ENCODE peak calls at places on chromosomes 13 and 19, in ten cellular contexts. One of them, this sample, is unnamed.

GRCh38 chr19:31140717-31141116 is 208.5 kb downstream of the TSHZ3 start:
- DNase-seq in breast epithelium: no peak
- DNase-seq in neural progenitor cell: no peak
- DNase-seq in esophagus squamous epithelium: no peak
- DNase-seq in AG04450: no peak
- DNase-seq in pancreas: no peak
- DNase-seq in upper lobe of right lung: no peak
- DNase-seq in GM23338: no peak
- DNase-seq in transverse colon: no peak
- DNase-seq in tibial artery: no peak
- DNase-seq in this sample: peak

GRCh38 chr13:83184819-83185218 is 697.5 kb downstream of the SLITRK1 start:
- DNase-seq in breast epithelium: no peak
- DNase-seq in neural progenitor cell: no peak
- DNase-seq in esophagus squamous epithelium: no peak
- DNase-seq in AG04450: peak
- DNase-seq in pancreas: no peak
- DNase-seq in upper lobe of right lung: no peak
- DNase-seq in GM23338: no peak
- DNase-seq in transverse colon: no peak
- DNase-seq in tibial artery: no peak
- DNase-seq in this sample: peak

GRCh38 chr13:41740479-41740878 is 220.4 kb downstream of the VWA8 start:
- DNase-seq in breast epithelium: no peak
- DNase-seq in neural progenitor cell: no peak
- DNase-seq in esophagus squamous epithelium: no peak
- DNase-seq in AG04450: no peak
- DNase-seq in pancreas: no peak
- DNase-seq in upper lobe of right lung: no peak
- DNase-seq in GM23338: no peak
- DNase-seq in transverse colon: no peak
- DNase-seq in tibial artery: no peak
- DNase-seq in this sample: no peak

GRCh38 chr19:15298847-15299567 is 33.3 kb downstream of the BRD4 start:
- DNase-seq in breast epithelium: no peak
- DNase-seq in neural progenitor cell: no peak
- DNase-seq in esophagus squamous epithelium: no peak
- DNase-seq in AG04450: no peak
- DNase-seq in pancreas: no peak
- DNase-seq in upper lobe of right lung: peak
- DNase-seq in GM23338: no peak
- DNase-seq in transverse colon: no peak
- DNase-seq in tibial artery: no peak
- DNase-seq in this sample: no peak

GRCh38 chr19:43594710-43595604 is 977 bp downstream of the IRGQ start:
- DNase-seq in breast epithelium: no peak
- DNase-seq in neural progenitor cell: peak
- DNase-seq in esophagus squamous epithelium: no peak
- DNase-seq in AG04450: no peak
- DNase-seq in pancreas: peak
- DNase-seq in upper lobe of right lung: peak
- DNase-seq in GM23338: peak
- DNase-seq in transverse colon: peak
- DNase-seq in tibial artery: no peak
- DNase-seq in this sample: peak

GRCh38 chr13:95624020-95624419 is 20.5 kb downstream of the DZIP1 start:
- DNase-seq in breast epithelium: no peak
- DNase-seq in neural progenitor cell: peak
- DNase-seq in esophagus squamous epithelium: no peak
- DNase-seq in AG04450: no peak
- DNase-seq in pancreas: no peak
- DNase-seq in upper lobe of right lung: no peak
- DNase-seq in GM23338: peak
- DNase-seq in transverse colon: no peak
- DNase-seq in tibial artery: no peak
- DNase-seq in this sample: peak

GRCh38 chr13:97339019-97339988 is 94.7 kb upstream of the RAP2A start:
- DNase-seq in breast epithelium: no peak
- DNase-seq in neural progenitor cell: no peak
- DNase-seq in esophagus squamous epithelium: no peak
- DNase-seq in AG04450: peak
- DNase-seq in pancreas: peak
- DNase-seq in upper lobe of right lung: no peak
- DNase-seq in GM23338: no peak
- DNase-seq in transverse colon: peak
- DNase-seq in tibial artery: peak
- DNase-seq in this sample: peak

GRCh38 chr19:17107546-17108452 is 32.2 kb downstream of the MYO9B start:
- DNase-seq in breast epithelium: peak
- DNase-seq in neural progenitor cell: no peak
- DNase-seq in esophagus squamous epithelium: no peak
- DNase-seq in AG04450: peak
- DNase-seq in pancreas: peak
- DNase-seq in upper lobe of right lung: peak
- DNase-seq in GM23338: no peak
- DNase-seq in transverse colon: peak
- DNase-seq in tibial artery: peak
- DNase-seq in this sample: peak

GRCh38 chr13:33296793-33297425 is 11.4 kb upstream of the STARD13 start:
- DNase-seq in breast epithelium: no peak
- DNase-seq in neural progenitor cell: no peak
- DNase-seq in esophagus squamous epithelium: no peak
- DNase-seq in AG04450: no peak
- DNase-seq in pancreas: no peak
- DNase-seq in upper lobe of right lung: no peak
- DNase-seq in GM23338: no peak
- DNase-seq in transverse colon: no peak
- DNase-seq in tibial artery: no peak
- DNase-seq in this sample: no peak

GRCh38 chr19:58471736-58472135 is 4.4 kb upstream of the ZNF446 start:
- DNase-seq in breast epithelium: no peak
- DNase-seq in neural progenitor cell: no peak
- DNase-seq in esophagus squamous epithelium: no peak
- DNase-seq in AG04450: no peak
- DNase-seq in pancreas: no peak
- DNase-seq in upper lobe of right lung: no peak
- DNase-seq in GM23338: no peak
- DNase-seq in transverse colon: no peak
- DNase-seq in tibial artery: no peak
- DNase-seq in this sample: no peak

GRCh38 chr13:48232420-48233096 is 448 bp upstream of the ITM2B start:
- DNase-seq in breast epithelium: peak
- DNase-seq in neural progenitor cell: peak
- DNase-seq in esophagus squamous epithelium: no peak
- DNase-seq in AG04450: no peak
- DNase-seq in pancreas: no peak
- DNase-seq in upper lobe of right lung: no peak
- DNase-seq in GM23338: peak
- DNase-seq in transverse colon: peak
- DNase-seq in tibial artery: peak
- DNase-seq in this sample: peak

GRCh38 chr19:2867025-2867991 is at the start of gene ZNF556:
- DNase-seq in breast epithelium: no peak
- DNase-seq in neural progenitor cell: no peak
- DNase-seq in esophagus squamous epithelium: no peak
- DNase-seq in AG04450: no peak
- DNase-seq in pancreas: peak
- DNase-seq in upper lobe of right lung: no peak
- DNase-seq in GM23338: peak
- DNase-seq in transverse colon: no peak
- DNase-seq in tibial artery: no peak
- DNase-seq in this sample: no peak

GRCh38 chr19:49861127-49861526 is 6.2 kb downstream of the PNKP start:
- DNase-seq in breast epithelium: no peak
- DNase-seq in neural progenitor cell: no peak
- DNase-seq in esophagus squamous epithelium: no peak
- DNase-seq in AG04450: no peak
- DNase-seq in pancreas: no peak
- DNase-seq in upper lobe of right lung: peak
- DNase-seq in GM23338: peak
- DNase-seq in transverse colon: peak
- DNase-seq in tibial artery: no peak
- DNase-seq in this sample: no peak

GRCh38 chr13:97273341-97273831 is 51.3 kb downstream of the MBNL2 start:
- DNase-seq in breast epithelium: peak
- DNase-seq in neural progenitor cell: no peak
- DNase-seq in esophagus squamous epithelium: no peak
- DNase-seq in AG04450: no peak
- DNase-seq in pancreas: no peak
- DNase-seq in upper lobe of right lung: no peak
- DNase-seq in GM23338: no peak
- DNase-seq in transverse colon: no peak
- DNase-seq in tibial artery: no peak
- DNase-seq in this sample: no peak

GRCh38 chr19:50897612-50898011 is 13.6 kb downstream of the KLK4 start:
- DNase-seq in breast epithelium: no peak
- DNase-seq in neural progenitor cell: no peak
- DNase-seq in esophagus squamous epithelium: no peak
- DNase-seq in AG04450: no peak
- DNase-seq in pancreas: no peak
- DNase-seq in upper lobe of right lung: no peak
- DNase-seq in GM23338: no peak
- DNase-seq in transverse colon: no peak
- DNase-seq in tibial artery: peak
- DNase-seq in this sample: no peak
- TF ChIP-seq CTCF in breast epithelium: no peak
- TF ChIP-seq CTCF in neural progenitor cell: no peak
- TF ChIP-seq CTCF in esophagus squamous epithelium: no peak
- TF ChIP-seq CTCF in AG04450: no peak
- TF ChIP-seq CTCF in pancreas: no peak
- TF ChIP-seq CTCF in upper lobe of right lung: no peak
- TF ChIP-seq CTCF in GM23338: no peak
- TF ChIP-seq CTCF in transverse colon: no peak
- TF ChIP-seq CTCF in tibial artery: no peak
- TF ChIP-seq CTCF in this sample: no peak

DNA sequence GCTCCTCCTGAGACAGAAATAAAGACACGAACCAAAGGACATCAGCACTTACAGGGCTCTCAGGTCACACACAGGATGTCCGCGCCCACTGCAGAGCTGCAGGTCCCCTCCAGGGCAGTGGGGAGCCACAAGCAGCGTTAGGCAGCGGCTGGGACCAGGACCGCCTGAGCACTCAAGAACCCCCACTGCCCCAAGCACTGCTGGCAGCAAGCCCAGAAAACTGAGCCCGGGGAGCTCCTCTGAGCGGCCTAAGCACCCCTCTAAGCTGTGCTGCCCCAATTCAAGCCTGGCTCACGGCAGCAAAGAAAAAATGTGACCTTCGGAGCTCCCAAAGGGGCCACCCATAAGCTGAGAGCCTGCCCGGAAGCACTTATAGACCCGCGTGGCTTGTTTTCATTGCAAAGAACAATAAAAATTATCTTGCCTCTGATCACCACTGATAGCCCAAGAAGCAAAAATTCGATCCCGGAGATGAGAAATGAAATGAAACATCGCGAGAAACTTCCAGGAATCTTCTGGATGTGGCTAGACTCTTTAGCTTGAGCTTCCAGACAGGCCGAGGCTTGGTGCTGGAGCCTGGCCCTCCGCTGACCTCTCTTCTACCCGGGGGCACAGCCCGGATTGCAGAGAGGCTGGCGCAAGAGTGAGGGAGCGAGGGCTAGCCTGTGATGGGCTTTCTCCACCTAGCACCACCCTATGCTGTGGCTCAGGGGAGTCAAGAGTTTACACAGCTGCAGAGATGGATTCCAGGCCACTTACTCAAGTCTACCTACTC is 6.3 kb downstream of the DPP9 start:
- DNase-seq in breast epithelium: no peak
- DNase-seq in neural progenitor cell: no peak
- DNase-seq in esophagus squamous epithelium: no peak
- DNase-seq in AG04450: no peak
- DNase-seq in pancreas: no peak
- DNase-seq in upper lobe of right lung: peak
- DNase-seq in GM23338: no peak
- DNase-seq in transverse colon: no peak
- DNase-seq in tibial artery: no peak
- DNase-seq in this sample: peak
- TF ChIP-seq CTCF in breast epithelium: no peak
- TF ChIP-seq CTCF in neural progenitor cell: no peak
- TF ChIP-seq CTCF in esophagus squamous epithelium: no peak
- TF ChIP-seq CTCF in AG04450: no peak
- TF ChIP-seq CTCF in pancreas: no peak
- TF ChIP-seq CTCF in upper lobe of right lung: no peak
- TF ChIP-seq CTCF in GM23338: no peak
- TF ChIP-seq CTCF in transverse colon: no peak
- TF ChIP-seq CTCF in tibial artery: no peak
- TF ChIP-seq CTCF in this sample: no peak

GRCh38 chr19:12731337-12731736 is 3.1 kb downstream of the TRIR start:
- DNase-seq in breast epithelium: no peak
- DNase-seq in neural progenitor cell: no peak
- DNase-seq in esophagus squamous epithelium: no peak
- DNase-seq in AG04450: no peak
- DNase-seq in pancreas: no peak
- DNase-seq in upper lobe of right lung: no peak
- DNase-seq in GM23338: no peak
- DNase-seq in transverse colon: no peak
- DNase-seq in tibial artery: no peak
- DNase-seq in this sample: no peak

GRCh38 chr19:12736854-12737665 is at the start of gene GET3:
- DNase-seq in breast epithelium: peak
- DNase-seq in neural progenitor cell: peak
- DNase-seq in esophagus squamous epithelium: peak
- DNase-seq in AG04450: peak
- DNase-seq in pancreas: peak
- DNase-seq in upper lobe of right lung: peak
- DNase-seq in GM23338: peak
- DNase-seq in transverse colon: peak
- DNase-seq in tibial artery: peak
- DNase-seq in this sample: peak

GRCh38 chr19:12730054-12730453 is 4.4 kb downstream of the TRIR start:
- DNase-seq in breast epithelium: no peak
- DNase-seq in neural progenitor cell: no peak
- DNase-seq in esophagus squamous epithelium: no peak
- DNase-seq in AG04450: no peak
- DNase-seq in pancreas: no peak
- DNase-seq in upper lobe of right lung: no peak
- DNase-seq in GM23338: no peak
- DNase-seq in transverse colon: no peak
- DNase-seq in tibial artery: no peak
- DNase-seq in this sample: no peak

GRCh38 chr19:12733907-12734214 is 623 bp downstream of the TRIR start:
- DNase-seq in breast epithelium: no peak
- DNase-seq in neural progenitor cell: no peak
- DNase-seq in esophagus squamous epithelium: no peak
- DNase-seq in AG04450: no peak
- DNase-seq in pancreas: no peak
- DNase-seq in upper lobe of right lung: no peak
- DNase-seq in GM23338: no peak
- DNase-seq in transverse colon: no peak
- DNase-seq in tibial artery: no peak
- DNase-seq in this sample: no peak

GRCh38 chr19:12733369-12733896 is 1.1 kb downstream of the TRIR start:
- DNase-seq in breast epithelium: no peak
- DNase-seq in neural progenitor cell: peak
- DNase-seq in esophagus squamous epithelium: no peak
- DNase-seq in AG04450: no peak
- DNase-seq in pancreas: no peak
- DNase-seq in upper lobe of right lung: no peak
- DNase-seq in GM23338: peak
- DNase-seq in transverse colon: no peak
- DNase-seq in tibial artery: no peak
- DNase-seq in this sample: peak
- TF ChIP-seq CTCF in breast epithelium: no peak
- TF ChIP-seq CTCF in neural progenitor cell: peak
- TF ChIP-seq CTCF in esophagus squamous epithelium: no peak
- TF ChIP-seq CTCF in AG04450: peak
- TF ChIP-seq CTCF in pancreas: no peak
- TF ChIP-seq CTCF in upper lobe of right lung: peak
- TF ChIP-seq CTCF in GM23338: peak
- TF ChIP-seq CTCF in transverse colon: no peak
- TF ChIP-seq CTCF in tibial artery: no peak
- TF ChIP-seq CTCF in this sample: peak

GRCh38 chr19:28977826-28978225 is 235.1 kb downstream of the UQCRFS1 start:
- DNase-seq in breast epithelium: no peak
- DNase-seq in neural progenitor cell: peak
- DNase-seq in esophagus squamous epithelium: no peak
- DNase-seq in AG04450: no peak
- DNase-seq in pancreas: no peak
- DNase-seq in upper lobe of right lung: no peak
- DNase-seq in GM23338: peak
- DNase-seq in transverse colon: no peak
- DNase-seq in tibial artery: no peak
- DNase-seq in this sample: no peak
- TF ChIP-seq CTCF in breast epithelium: no peak
- TF ChIP-seq CTCF in neural progenitor cell: peak
- TF ChIP-seq CTCF in esophagus squamous epithelium: no peak
- TF ChIP-seq CTCF in AG04450: peak
- TF ChIP-seq CTCF in pancreas: no peak
- TF ChIP-seq CTCF in upper lobe of right lung: no peak
- TF ChIP-seq CTCF in GM23338: peak
- TF ChIP-seq CTCF in transverse colon: no peak
- TF ChIP-seq CTCF in tibial artery: no peak
- TF ChIP-seq CTCF in this sample: peak